ENCODE peak calls at places on chromosomes 7 and 10, in eight cellular contexts. J, F, R, M, Z, Y, B and P are unnamed samples. For H3K4me1 and H3K9me3, the result is how much of the 10 kb centered on the place peaks cover.

GRCh38 chr10:81081887-81082620 is 544.4 kb downstream of the SH2D4B start:
- DNase-seq in J (no peak), B (no peak), Y (no peak), R (no peak), F (no peak), M (no peak), Z (no peak), P (no peak)

GRCh38 chr10:93973748-93974445 is 19.8 kb upstream of the PLCE1 start:
- DNase-seq in B (no peak), Z (no peak), F (no peak), R (no peak), J (no peak), M (no peak), Y (no peak), P (no peak)

GRCh38 chr7:133401225-133401624 is 148.3 kb downstream of the EXOC4 start:
- DNase-seq in M (no peak), J (no peak), Y (no peak), B (no peak), R (no peak), F (no peak), Z (no peak), P (no peak)

GRCh38 chr10:27844223-27844622 is 98.6 kb upstream of the MKX start:
- DNase-seq in Y (no peak), J (no peak), M (no peak), R (no peak), F (no peak), Z (no peak), B (no peak), P (no peak)

GRCh38 chr7:98283127-98283886 is 1.8 kb downstream of the BRI3 start:
- DNase-seq in Y (no peak), F (peak), B (peak), M (no peak), Z (peak), R (no peak), J (peak), P (no peak)

GRCh38 chr7:75650671-75651070 is 88.1 kb downstream of the HIP1 start:
- DNase-seq in F (peak), B (peak), M (peak), Y (no peak), R (no peak), J (no peak), Z (peak), P (no peak)

GRCh38 chr7:138935438-138936079 is 45.6 kb downstream of the KIAA1549 start:
- DNase-seq in M (no peak), R (peak), B (peak), Z (peak), J (peak), F (no peak), Y (no peak), P (peak)

GRCh38 chr10:117594722-117595121 is 52.2 kb downstream of the EMX2 start:
- DNase-seq in J (no peak), F (no peak), B (no peak), R (no peak), Z (no peak), Y (no peak), M (no peak), P (no peak)

GRCh38 chr7:46071601-46072000 is 150.5 kb upstream of the IGFBP3 start:
- DNase-seq in Z (no peak), R (no peak), F (no peak), J (no peak), Y (no peak), M (no peak), B (no peak), P (no peak)

GRCh38 chr7:150405584-150406310 is 26.6 kb downstream of the ZNF775 start:
- DNase-seq in Z (no peak), B (peak), M (no peak), Y (no peak), F (no peak), J (peak), R (no peak), P (no peak)

DNA sequence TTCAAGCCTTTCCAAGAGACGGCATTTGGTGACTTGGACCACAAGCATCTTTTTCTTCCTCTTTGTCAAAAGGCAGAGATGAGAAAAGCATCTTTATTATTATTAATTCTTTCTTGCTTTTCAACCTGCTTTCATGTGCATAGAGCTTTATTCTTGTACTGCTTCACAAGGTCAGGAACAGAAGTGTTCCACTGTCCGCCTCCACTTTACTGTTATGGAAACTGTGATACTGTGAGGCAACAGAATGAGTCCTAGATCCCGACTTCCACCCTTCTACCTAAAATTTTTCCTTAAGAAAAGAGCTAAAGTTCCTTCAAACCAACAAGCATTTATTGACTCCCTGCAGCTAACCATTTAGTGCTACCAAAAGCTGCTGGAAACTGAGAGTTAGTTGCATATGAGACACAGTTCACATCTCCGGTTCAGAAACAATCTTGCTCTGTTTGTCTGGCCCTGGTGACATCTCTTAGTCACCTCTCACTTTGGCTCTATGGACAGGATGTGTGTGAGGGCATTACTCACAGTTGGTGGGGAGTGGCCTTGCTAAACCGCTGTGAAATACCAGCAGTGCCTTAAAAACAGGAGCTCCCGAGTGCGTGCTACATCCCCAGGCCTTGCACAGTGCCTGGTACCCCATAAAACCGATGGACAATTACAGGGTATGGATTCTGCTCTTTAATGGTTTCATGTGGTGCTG is 77.1 kb upstream of the TRIL start:
- DNase-seq in R (no peak), Y (no peak), F (no peak), J (no peak), M (no peak), Z (peak), B (no peak), P (no peak)
- H3K4me1 ChIP-seq in R (under half), Y (under half), F (under half), J (under half), M (under half), Z (under half), B (under half), P (under half)

DNA sequence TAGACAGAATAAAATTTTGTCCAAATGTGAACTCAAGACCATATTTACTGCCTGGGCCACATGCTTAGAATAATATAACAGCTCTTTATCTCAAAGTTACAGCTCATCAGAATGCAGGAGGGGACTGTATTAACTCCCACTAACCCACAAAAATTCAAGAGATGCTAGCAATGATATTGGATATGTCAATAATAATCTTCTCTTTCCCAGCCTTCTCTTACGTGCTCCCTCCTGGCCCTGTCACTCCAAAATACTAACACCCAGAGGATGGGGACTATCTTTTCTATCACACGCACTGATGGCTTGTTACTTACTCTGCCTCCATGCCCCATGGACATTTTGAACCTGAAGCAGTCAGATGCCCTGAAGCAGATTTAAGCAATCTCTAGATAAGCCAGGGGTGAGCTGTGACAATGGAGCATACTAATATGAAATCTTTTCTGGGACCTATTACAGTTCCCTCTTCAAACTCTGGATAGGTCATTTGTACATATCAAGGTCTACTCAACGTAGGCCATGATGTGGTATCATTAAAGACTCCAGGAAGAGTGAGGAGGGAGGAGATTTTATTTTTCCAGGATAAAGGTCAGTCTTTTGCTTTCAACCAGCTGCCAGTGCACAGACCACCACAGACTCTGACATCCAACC is 803.0 kb downstream of the GRM8 start:
- DNase-seq in B (no peak), F (no peak), J (no peak), Z (no peak), Y (no peak), M (no peak), R (no peak), P (no peak)
- H3K9me3 ChIP-seq in B (under half), F (under half), J (under half), Z (under half), Y (under half), M (under half), R (under half), P (under half)

GRCh38 chr10:119303886-119304285 is 96.5 kb downstream of the GRK5 start:
- DNase-seq in M (no peak), Z (no peak), B (no peak), F (no peak), Y (no peak), J (peak), R (no peak), P (no peak)

GRCh38 chr10:119302172-119302571 is 94.8 kb downstream of the GRK5 start:
- DNase-seq in Y (no peak), F (no peak), Z (no peak), B (no peak), M (no peak), R (no peak), J (no peak), P (no peak)

GRCh38 chr10:119304541-119304940 is 97.2 kb downstream of the GRK5 start:
- DNase-seq in M (no peak), Y (no peak), B (no peak), J (no peak), Z (no peak), R (no peak), F (no peak), P (no peak)

GRCh38 chr10:119301397-119301796 is 94.0 kb downstream of the GRK5 start:
- DNase-seq in M (no peak), B (no peak), R (no peak), F (no peak), Y (peak), Z (no peak), J (no peak), P (no peak)

GRCh38 chr10:119302591-119303253 is 95.4 kb downstream of the GRK5 start:
- DNase-seq in R (no peak), F (no peak), Z (no peak), Y (no peak), J (peak), M (no peak), B (no peak), P (no peak)
- H3K4me1 ChIP-seq in R (half or more), F (half or more), Z (under half), Y (half or more), J (under half), M (half or more), B (under half), P (under half)

GRCh38 chr7:43449577-43449976 is 133.3 kb upstream of the STK17A start:
- DNase-seq in F (no peak), Z (no peak), B (no peak), M (no peak), J (no peak), R (no peak), Y (no peak), P (no peak)
- H3K9me3 ChIP-seq in F (under half), Z (under half), B (under half), M (under half), J (under half), R (under half), Y (under half), P (under half)

DNA sequence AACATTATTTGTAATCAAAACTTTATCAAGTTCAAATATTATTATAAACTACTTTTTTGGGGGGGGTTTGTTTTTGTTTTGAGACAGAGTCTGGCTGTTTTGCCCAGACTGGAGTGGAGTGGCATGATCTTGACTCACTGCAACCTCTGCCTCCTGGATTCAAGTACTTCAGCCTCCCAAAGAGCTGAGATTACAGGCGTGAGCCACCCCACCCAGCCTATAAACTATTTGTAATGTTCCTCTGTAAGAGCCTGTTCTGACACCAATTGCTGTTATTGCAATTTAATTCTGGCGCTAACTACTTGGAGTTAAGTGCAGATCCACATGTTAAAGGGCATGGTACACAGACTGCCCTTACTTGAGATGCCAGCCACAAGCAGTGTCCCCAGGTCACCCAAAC is 478.1 kb upstream of the NRP1 start:
- DNase-seq in R (no peak), M (no peak), Y (no peak), B (no peak), Z (no peak), J (no peak), F (no peak), P (no peak)
- H3K4me1 ChIP-seq in R (under half), M (under half), Y (under half), B (under half), Z (under half), J (under half), F (under half), P (under half)

GRCh38 chr7:57425969-57426628 is 23.9 kb upstream of the ZNF716 start:
- DNase-seq in J (no peak), F (no peak), Z (no peak), B (peak), M (no peak), R (no peak), Y (no peak), P (no peak)
- H3K9me3 ChIP-seq in J (under half), F (under half), Z (under half), B (under half), M (under half), R (under half), Y (under half), P (under half)

GRCh38 chr10:122343936-122344335 is 30.6 kb upstream of the PLEKHA1 start:
- DNase-seq in F (no peak), M (no peak), Y (no peak), Z (no peak), B (no peak), R (no peak), J (no peak), P (no peak)
- H3K4me1 ChIP-seq in F (under half), M (under half), Y (under half), Z (under half), B (under half), R (under half), J (under half), P (under half)

DNA sequence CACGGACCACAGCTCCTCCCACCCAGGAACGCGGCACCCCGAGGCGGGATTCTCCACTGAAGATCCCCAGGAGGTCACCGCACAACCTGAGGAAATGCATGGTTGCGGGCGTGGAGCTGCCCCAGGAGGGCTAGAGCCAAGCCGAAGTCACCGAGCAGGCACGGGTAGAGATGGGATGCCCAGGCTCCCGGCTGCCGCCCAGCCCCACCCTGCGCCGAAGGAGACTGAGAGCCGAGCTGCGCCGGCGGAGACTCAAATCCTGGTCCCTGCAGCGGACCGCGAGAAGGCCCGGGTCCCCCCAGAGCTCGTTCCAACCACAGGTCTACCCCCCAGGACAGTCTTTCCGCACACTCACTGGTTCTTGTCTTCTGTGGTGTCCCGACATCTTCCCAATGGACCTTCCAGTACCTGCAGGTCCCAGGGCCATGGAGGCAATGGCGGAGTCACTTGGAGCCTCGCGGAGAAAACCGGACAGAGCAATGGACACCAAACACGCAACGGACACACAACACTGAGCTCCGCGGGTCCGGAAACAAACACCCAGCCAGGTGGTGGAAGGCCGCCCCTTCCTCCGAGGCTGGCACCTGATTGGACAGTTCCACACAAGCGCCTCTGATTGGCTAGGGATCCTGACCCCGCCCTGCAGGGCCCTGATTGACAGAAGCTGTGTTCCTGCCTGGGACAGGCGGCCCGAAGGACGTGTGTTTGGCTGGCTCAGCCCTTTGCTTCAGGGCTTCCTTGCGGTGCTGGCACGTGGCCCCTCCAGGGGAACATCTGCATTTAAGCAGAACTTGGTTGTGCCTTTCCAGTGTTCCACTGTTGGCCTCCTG is 331.9 kb upstream of the NUPR2 start:
- DNase-seq in Y (no peak), B (peak), J (no peak), Z (peak), M (no peak), R (no peak), F (no peak), P (no peak)
- H3K9me3 ChIP-seq in Y (under half), B (under half), J (under half), Z (under half), M (under half), R (half or more), F (half or more), P (under half)

GRCh38 chr10:34360984-34361383 is 454.1 kb downstream of the PARD3 start:
- DNase-seq in J (no peak), F (no peak), Y (no peak), R (no peak), B (no peak), M (no peak), Z (no peak), P (no peak)
- H3K4me1 ChIP-seq in J (under half), F (under half), Y (under half), R (under half), B (under half), M (under half), Z (under half), P (under half)

DNA sequence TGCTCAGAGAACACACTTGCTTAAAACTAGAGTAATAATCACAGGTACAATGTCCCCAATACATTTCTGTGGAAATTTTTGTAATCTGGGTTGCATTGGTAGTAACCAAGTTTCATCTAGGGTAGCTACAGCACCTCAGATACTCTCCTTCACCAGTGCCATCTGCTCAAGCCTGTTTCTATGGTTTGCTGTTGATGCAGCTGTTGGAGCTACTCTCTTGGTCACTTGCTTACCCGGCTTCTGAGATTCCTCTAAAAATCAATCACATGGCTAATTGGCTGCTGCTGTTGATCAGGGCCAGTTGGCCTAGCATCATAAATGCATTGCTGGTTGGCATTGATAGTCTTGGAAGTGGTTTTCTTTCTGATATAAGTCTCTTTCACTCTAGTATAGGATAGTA is 220.8 kb downstream of the BICC1 start:
- DNase-seq in B (no peak), M (no peak), F (no peak), J (no peak), Z (no peak), Y (no peak), R (no peak), P (no peak)
- H3K9me3 ChIP-seq in B (under half), M (under half), F (under half), J (under half), Z (under half), Y (under half), R (under half), P (under half)